ENCODE peak calls at places on chromosomes 5 and 9, in four cellular contexts. M is neural progenitor cell, R is OCI-LY7, N is HCT116. D is an unnamed sample.

GRCh38 chr5:124652514-124652819 is 94.0 kb downstream of the ZNF608 start:
- DNase-seq in M (no peak), R (no peak), N (no peak), D (no peak)

GRCh38 chr5:39466804-39467203 is 42.0 kb upstream of the DAB2 start:
- DNase-seq in M (no peak), R (no peak), N (no peak), D (no peak)

GRCh38 chr5:168782172-168782571 is 203.0 kb upstream of the PANK3 start:
- DNase-seq in M (no peak), R (no peak), N (no peak), D (no peak)

GRCh38 chr5:110105692-110106091 is 416.0 kb downstream of the MAN2A1 start:
- DNase-seq in M (no peak), R (no peak), N (no peak), D (no peak)

GRCh38 chr9:34601883-34602570 is 9.9 kb downstream of the RPP25L start:
- DNase-seq in M (no peak), R (no peak), N (no peak), D (no peak)

GRCh38 chr5:16787278-16787677 is 148.8 kb downstream of the MYO10 start:
- DNase-seq in M (no peak), R (no peak), N (no peak), D (no peak)

GRCh38 chr5:65482280-65482726 is 583 bp upstream of the ADAMTS6 start:
- DNase-seq in M (peak; percentile 3), R (peak; percentile 28), N (no peak), D (no peak)

GRCh38 chr9:18236336-18236735 is 237.6 kb upstream of the ADAMTSL1 start:
- DNase-seq in M (no peak), R (no peak), N (no peak), D (no peak)

GRCh38 chr5:98872679-98873078 is 56.1 kb downstream of the CHD1 start:
- DNase-seq in M (no peak), R (no peak), N (no peak), D (no peak)

GRCh38 chr5:78887384-78888118 is 97.6 kb downstream of the ARSB start:
- DNase-seq in M (no peak), R (peak; percentile 74), N (no peak), D (no peak)

GRCh38 chr9:107569171-107569570 is 79.6 kb upstream of the KLF4 start:
- DNase-seq in M (no peak), R (no peak), N (no peak), D (no peak)

GRCh38 chr5:132927355-132927754 is 36.1 kb downstream of the AFF4 start:
- DNase-seq in M (no peak), R (no peak), N (no peak), D (no peak)

GRCh38 chr5:10975915-10976314 is 214.9 kb upstream of the DAP start:
- DNase-seq in M (no peak), R (no peak), N (no peak), D (no peak)

GRCh38 chr9:17291766-17292165 is 156.9 kb downstream of the CNTLN start:
- DNase-seq in M (no peak), R (no peak), N (no peak), D (no peak)

GRCh38 chr5:16869821-16870796 is 66.0 kb downstream of the MYO10 start:
- DNase-seq in M (no peak), R (no peak), N (peak; percentile 71), D (no peak)

GRCh38 chr5:24642022-24642421 is 2.8 kb downstream of the CDH10 start:
- DNase-seq in M (peak; percentile 18), R (peak; percentile 34), N (no peak), D (no peak)

GRCh38 chr5:141778211-141778610 is 96.2 kb upstream of the ARAP3 start:
- DNase-seq in M (no peak), R (peak; percentile 8), N (no peak), D (no peak)

GRCh38 chr5:75574791-75575190 is 36.5 kb upstream of the ANKDD1B start:
- DNase-seq in M (no peak), R (no peak), N (no peak), D (no peak)

GRCh38 chr9:133278161-133279131 is 3.4 kb upstream of the ABO start:
- DNase-seq in M (no peak), R (no peak), N (no peak), D (no peak)

GRCh38 chr5:149546974-149547373 is 4.3 kb downstream of the CSNK1A1 start:
- DNase-seq in M (no peak), R (no peak), N (no peak), D (no peak)
- H3K4me3 ChIP-seq in M (peak overlapping the region; percentile 11), R (peak overlapping the region; percentile 7), N (no peak overlapping the region), D (no peak overlapping the region)

DNA sequence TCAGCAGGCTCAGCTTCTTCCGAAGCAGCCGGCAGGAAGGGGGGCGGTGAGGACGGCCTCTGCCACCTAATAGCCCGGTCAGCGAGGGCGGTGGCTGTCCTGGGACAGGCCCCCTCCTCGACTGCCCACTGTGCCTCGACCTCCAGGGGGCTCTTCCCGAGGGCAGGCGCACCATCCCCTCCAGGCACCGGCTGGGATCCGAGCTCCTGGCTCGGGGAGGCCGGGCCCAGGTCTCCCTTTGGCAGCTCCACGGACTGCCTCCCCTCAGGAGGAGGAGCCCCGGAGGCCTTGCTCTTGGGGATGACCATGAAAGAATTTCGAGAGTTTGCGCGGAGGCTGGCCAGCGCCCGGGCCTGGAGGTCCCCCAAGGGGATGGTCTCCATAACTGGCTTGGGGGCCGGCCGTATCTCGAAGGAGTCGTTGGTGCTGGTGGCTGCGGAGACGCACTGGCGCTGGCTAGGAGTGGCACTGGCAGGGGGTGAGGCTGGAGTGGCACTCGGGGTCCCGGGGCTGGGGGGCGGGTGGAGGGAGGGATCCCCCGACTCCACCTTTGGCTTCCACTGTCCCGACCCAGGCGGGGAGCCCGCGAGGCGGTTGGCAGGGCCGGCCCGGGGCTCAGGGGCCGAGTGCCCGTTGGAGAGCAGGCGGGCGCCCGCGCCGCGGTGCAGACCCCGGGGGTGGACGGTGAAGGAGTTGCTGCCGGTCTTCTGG is 975 bp downstream of the TPRN start:
- DNase-seq in M (peak; percentile 32), R (no peak), N (no peak), D (no peak)
- H3K27ac ChIP-seq in M (no peak overlapping the region), R (no peak overlapping the region), N (peak overlapping the region; percentile 35), D (no peak overlapping the region)

GRCh38 chr5:69502375-69503143 is 10.0 kb downstream of the OCLN start:
- DNase-seq in M (no peak), R (no peak), N (no peak), D (no peak)
- H3K4me3 ChIP-seq in M (no peak overlapping the region), R (no peak overlapping the region), N (peak overlapping the region; percentile 3), D (no peak overlapping the region)

GRCh38 chr5:138542956-138543729 is at the start of gene ETF1:
- DNase-seq in M (peak; percentile 100), R (peak; percentile 99), N (peak; percentile 97), D (peak; percentile 92)
- H3K27ac ChIP-seq in M (peak within 1 kb of the TSS; percentile 92), R (peak within 1 kb of the TSS; percentile 62), N (peak within 1 kb of the TSS; percentile 78), D (no peak within 1 kb of the TSS)

GRCh38 chr9:4986291-4986690 is 1.2 kb downstream of the JAK2 start:
- DNase-seq in M (no peak), R (peak; percentile 11), N (no peak), D (no peak)
- H3K4me3 ChIP-seq in M (peak overlapping the region; percentile 82), R (peak overlapping the region; percentile 72), N (peak overlapping the region; percentile 67), D (no peak overlapping the region)

GRCh38 chr9:79477955-79478751 is 93.6 kb upstream of the TLE4 start:
- DNase-seq in M (peak; percentile 77), R (peak; percentile 25), N (no peak), D (peak; percentile 35)
- H3K27ac ChIP-seq in M (no peak overlapping the region), R (no peak overlapping the region), N (no peak overlapping the region), D (no peak overlapping the region)

GRCh38 chr9:121785673-121786542 is 134.5 kb downstream of the DAB2IP start:
- DNase-seq in M (no peak), R (no peak), N (no peak), D (no peak)

GRCh38 chr9:121786543-121786948 is 135.1 kb downstream of the DAB2IP start:
- DNase-seq in M (no peak), R (no peak), N (no peak), D (no peak)

GRCh38 chr9:121788686-121789366 is 137.4 kb downstream of the DAB2IP start:
- DNase-seq in M (no peak), R (no peak), N (no peak), D (no peak)

GRCh38 chr9:121786998-121787422 is 135.6 kb downstream of the DAB2IP start:
- DNase-seq in M (peak; percentile 33), R (no peak), N (no peak), D (no peak)

GRCh38 chr9:121790841-121791240 is 139.4 kb downstream of the DAB2IP start:
- DNase-seq in M (no peak), R (no peak), N (no peak), D (no peak)
- H3K4me3 ChIP-seq in M (no peak overlapping the region), R (no peak overlapping the region), N (no peak overlapping the region), D (no peak overlapping the region)

GRCh38 chr9:92189782-92190535 is 74.7 kb upstream of the SPTLC1 start:
- DNase-seq in M (peak; percentile 67), R (no peak), N (no peak), D (no peak)
- H3K27ac ChIP-seq in M (no peak overlapping the region), R (no peak overlapping the region), N (no peak overlapping the region), D (no peak overlapping the region)

GRCh38 chr5:66958126-66958983 is 238.2 kb downstream of the CD180 start:
- DNase-seq in M (no peak), R (no peak), N (no peak), D (no peak)

GRCh38 chr5:66956439-66956838 is 240.2 kb downstream of the CD180 start:
- DNase-seq in M (no peak), R (no peak), N (no peak), D (no peak)

GRCh38 chr5:66960373-66961137 is 236.0 kb downstream of the CD180 start:
- DNase-seq in M (no peak), R (no peak), N (no peak), D (no peak)

GRCh38 chr5:66958984-66959641 is 237.5 kb downstream of the CD180 start:
- DNase-seq in M (peak; percentile 21), R (no peak), N (no peak), D (no peak)

GRCh38 chr5:66959668-66960067 is 236.9 kb downstream of the CD180 start:
- DNase-seq in M (no peak), R (no peak), N (no peak), D (no peak)
- H3K4me3 ChIP-seq in M (no peak overlapping the region), R (no peak overlapping the region), N (no peak overlapping the region), D (no peak overlapping the region)